ENCODE peak calls at places on chromosomes 6 and 20, in six cellular contexts. One of them, this sample, is unnamed.

GRCh38 chr6:133973109-133973971 is 20.3 kb downstream of the TBPL1 start:
- DNase-seq in GM12878: peak; percentile 28
- DNase-seq in uterus: no peak
- DNase-seq in IMR-90: peak; percentile 72
- DNase-seq in spleen: no peak
- DNase-seq in A549: peak; percentile 39
- DNase-seq in this sample: no peak

GRCh38 chr20:50189681-50190250 is 864 bp upstream of the CEBPB start:
- DNase-seq in GM12878: no peak
- DNase-seq in IMR-90: no peak
- DNase-seq in A549: no peak
- DNase-seq in spleen: peak; percentile 91
- DNase-seq in uterus: peak; percentile 67
- DNase-seq in this sample: no peak

GRCh38 chr6:51139841-51140462 is 321.3 kb downstream of the TFAP2B start:
- DNase-seq in GM12878: no peak
- DNase-seq in A549: no peak
- DNase-seq in uterus: no peak
- DNase-seq in spleen: no peak
- DNase-seq in IMR-90: no peak
- DNase-seq in this sample: no peak

GRCh38 chr6:1237636-1238035 is 74.3 kb upstream of the FOXQ1 start:
- DNase-seq in IMR-90: no peak
- DNase-seq in uterus: no peak
- DNase-seq in A549: no peak
- DNase-seq in spleen: no peak
- DNase-seq in GM12878: no peak
- DNase-seq in this sample: no peak

GRCh38 chr6:17478223-17478907 is 85.0 kb downstream of the CAP2 start:
- DNase-seq in uterus: no peak
- DNase-seq in GM12878: no peak
- DNase-seq in A549: no peak
- DNase-seq in IMR-90: no peak
- DNase-seq in spleen: no peak
- DNase-seq in this sample: no peak

GRCh38 chr6:158409451-158409850 is 97.2 kb downstream of the TULP4 start:
- DNase-seq in IMR-90: peak; percentile 75
- DNase-seq in uterus: no peak
- DNase-seq in A549: no peak
- DNase-seq in spleen: no peak
- DNase-seq in GM12878: no peak
- DNase-seq in this sample: no peak

GRCh38 chr6:170440437-170440836 is 112.7 kb downstream of the PSMB1 start:
- DNase-seq in A549: no peak
- DNase-seq in uterus: no peak
- DNase-seq in GM12878: no peak
- DNase-seq in IMR-90: no peak
- DNase-seq in spleen: peak; percentile 47
- DNase-seq in this sample: no peak

GRCh38 chr6:20708367-20709124 is 174.3 kb downstream of the CDKAL1 start:
- DNase-seq in GM12878: peak; percentile 59
- DNase-seq in A549: no peak
- DNase-seq in spleen: no peak
- DNase-seq in IMR-90: peak; percentile 31
- DNase-seq in uterus: no peak
- DNase-seq in this sample: no peak

GRCh38 chr20:57622579-57623381 is 2.6 kb upstream of the ZBP1 start:
- DNase-seq in spleen: peak; percentile 93
- DNase-seq in A549: peak; percentile 88
- DNase-seq in GM12878: no peak
- DNase-seq in IMR-90: peak; percentile 37
- DNase-seq in uterus: peak; percentile 37
- DNase-seq in this sample: no peak

DNA sequence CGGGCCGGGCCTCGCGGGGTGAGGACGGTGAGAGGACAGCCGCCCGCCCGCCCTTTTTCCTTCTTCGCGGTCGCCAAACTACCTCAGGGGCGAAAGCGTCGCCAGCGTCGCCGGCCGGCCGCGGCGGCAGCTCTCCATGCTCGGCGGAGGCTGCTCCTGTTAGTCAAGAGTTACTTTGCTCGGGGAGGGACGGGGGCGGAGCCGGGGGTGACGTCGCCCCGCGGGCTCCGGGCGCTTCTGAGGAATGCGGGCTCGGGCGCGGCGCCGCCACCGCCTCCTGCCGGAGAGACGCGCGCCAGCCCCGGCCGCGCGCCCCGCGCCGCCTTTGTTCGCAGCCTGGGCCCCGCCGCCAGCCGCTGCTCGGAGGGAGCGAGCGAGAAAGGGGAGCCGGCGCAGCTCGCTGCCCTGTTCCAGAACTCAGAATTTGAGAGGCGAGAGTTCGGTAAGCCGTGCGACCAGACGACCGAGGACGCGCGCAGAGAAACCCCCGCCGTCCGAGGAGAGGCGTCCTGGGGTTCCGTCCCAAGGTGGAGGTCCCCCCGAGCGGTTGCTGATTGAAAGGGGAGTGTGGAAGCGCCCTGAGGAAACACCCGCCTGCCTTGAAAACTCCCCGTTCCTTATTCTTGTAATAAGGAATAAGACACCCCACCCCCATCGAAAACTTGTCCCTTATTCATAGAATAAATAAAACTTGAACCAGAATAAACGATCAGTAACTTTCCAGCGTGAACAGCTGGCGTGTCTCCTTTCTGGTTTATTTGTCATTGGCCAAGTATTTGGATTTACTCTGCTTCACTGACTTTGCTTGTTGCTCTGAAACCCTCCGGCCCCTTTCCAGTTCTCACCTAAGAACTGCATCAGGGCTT is at the start of gene PTPRK:
- DNase-seq in uterus: peak; percentile 93
- DNase-seq in spleen: peak; percentile 93
- DNase-seq in A549: peak; percentile 50
- DNase-seq in IMR-90: peak; percentile 91
- DNase-seq in GM12878: no peak
- DNase-seq in this sample: peak; percentile 59
- TF ChIP-seq POLR2A in uterus: peak; percentile 96
- TF ChIP-seq POLR2A in spleen: no peak
- TF ChIP-seq POLR2A in A549: peak; percentile 81
- TF ChIP-seq POLR2A in IMR-90: peak; percentile 90
- TF ChIP-seq POLR2A in GM12878: no peak
- TF ChIP-seq POLR2A in this sample: no peak

GRCh38 chr6:166625356-166625755 is 1.7 kb downstream of the RPS6KA2 start:
- DNase-seq in uterus: no peak
- DNase-seq in A549: no peak
- DNase-seq in IMR-90: peak; percentile 74
- DNase-seq in spleen: no peak
- DNase-seq in GM12878: no peak
- DNase-seq in this sample: no peak
- TF ChIP-seq POLR2A in uterus: no peak
- TF ChIP-seq POLR2A in A549: no peak
- TF ChIP-seq POLR2A in IMR-90: no peak
- TF ChIP-seq POLR2A in spleen: no peak
- TF ChIP-seq POLR2A in GM12878: no peak
- TF ChIP-seq POLR2A in this sample: no peak

GRCh38 chr6:73452107-73452461 is at the start of gene CGAS:
- DNase-seq in uterus: peak; percentile 57
- DNase-seq in IMR-90: peak; percentile 62
- DNase-seq in GM12878: no peak
- DNase-seq in spleen: peak; percentile 96
- DNase-seq in A549: peak; percentile 35
- DNase-seq in this sample: peak; percentile 48
- TF ChIP-seq POLR2A in uterus: no peak
- TF ChIP-seq POLR2A in IMR-90: no peak
- TF ChIP-seq POLR2A in GM12878: peak; percentile 72
- TF ChIP-seq POLR2A in spleen: no peak
- TF ChIP-seq POLR2A in A549: peak; percentile 61
- TF ChIP-seq POLR2A in this sample: peak; percentile 60

GRCh38 chr6:5624256-5624655 is 362.9 kb downstream of the FARS2 start:
- DNase-seq in IMR-90: no peak
- DNase-seq in uterus: no peak
- DNase-seq in spleen: no peak
- DNase-seq in A549: no peak
- DNase-seq in GM12878: no peak
- DNase-seq in this sample: no peak

GRCh38 chr6:5630636-5631035 is 369.3 kb downstream of the FARS2 start:
- DNase-seq in spleen: no peak
- DNase-seq in A549: no peak
- DNase-seq in IMR-90: no peak
- DNase-seq in GM12878: no peak
- DNase-seq in uterus: no peak
- DNase-seq in this sample: no peak

GRCh38 chr6:5623769-5624168 is 362.5 kb downstream of the FARS2 start:
- DNase-seq in uterus: no peak
- DNase-seq in IMR-90: no peak
- DNase-seq in GM12878: no peak
- DNase-seq in A549: no peak
- DNase-seq in spleen: no peak
- DNase-seq in this sample: no peak

GRCh38 chr6:5622276-5623005 is 361.1 kb downstream of the FARS2 start:
- DNase-seq in IMR-90: no peak
- DNase-seq in A549: no peak
- DNase-seq in uterus: no peak
- DNase-seq in spleen: no peak
- DNase-seq in GM12878: no peak
- DNase-seq in this sample: no peak

DNA sequence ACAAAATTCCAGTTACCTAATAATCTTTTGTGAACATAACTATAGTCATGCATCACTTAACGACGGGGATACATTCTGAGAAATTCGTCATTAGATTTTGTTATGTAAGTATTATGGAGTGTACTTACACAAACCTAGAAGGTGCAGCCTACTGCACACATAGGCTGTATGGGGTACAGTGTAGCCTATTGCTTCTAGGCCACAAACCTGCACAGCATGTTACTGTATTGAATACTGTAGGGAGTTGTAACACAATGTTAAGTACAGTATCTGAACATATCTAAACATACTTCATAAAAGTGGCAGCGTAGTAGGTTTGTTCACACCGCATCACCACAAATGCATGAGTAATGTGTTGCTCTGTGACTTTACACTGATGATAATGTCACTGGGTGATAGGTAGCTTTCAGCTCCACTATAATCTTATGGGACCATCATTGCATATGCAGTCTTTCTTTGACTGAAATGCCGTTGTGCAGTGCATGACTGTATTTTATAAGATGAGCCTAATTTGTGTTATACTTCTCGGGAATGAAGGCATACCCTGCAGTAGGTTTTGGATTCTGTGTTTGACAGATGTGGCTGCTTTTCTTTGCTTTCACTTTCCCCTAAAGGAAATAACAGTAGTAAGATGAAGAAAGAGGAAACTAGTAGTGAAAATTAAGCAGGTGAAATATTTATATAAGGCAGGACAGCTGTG is 365.6 kb downstream of the FARS2 start:
- DNase-seq in uterus: no peak
- DNase-seq in GM12878: peak; percentile 27
- DNase-seq in IMR-90: no peak
- DNase-seq in A549: no peak
- DNase-seq in spleen: no peak
- DNase-seq in this sample: peak; percentile 20
- TF ChIP-seq POLR2A in uterus: no peak
- TF ChIP-seq POLR2A in GM12878: no peak
- TF ChIP-seq POLR2A in IMR-90: no peak
- TF ChIP-seq POLR2A in A549: no peak
- TF ChIP-seq POLR2A in spleen: no peak
- TF ChIP-seq POLR2A in this sample: no peak

DNA sequence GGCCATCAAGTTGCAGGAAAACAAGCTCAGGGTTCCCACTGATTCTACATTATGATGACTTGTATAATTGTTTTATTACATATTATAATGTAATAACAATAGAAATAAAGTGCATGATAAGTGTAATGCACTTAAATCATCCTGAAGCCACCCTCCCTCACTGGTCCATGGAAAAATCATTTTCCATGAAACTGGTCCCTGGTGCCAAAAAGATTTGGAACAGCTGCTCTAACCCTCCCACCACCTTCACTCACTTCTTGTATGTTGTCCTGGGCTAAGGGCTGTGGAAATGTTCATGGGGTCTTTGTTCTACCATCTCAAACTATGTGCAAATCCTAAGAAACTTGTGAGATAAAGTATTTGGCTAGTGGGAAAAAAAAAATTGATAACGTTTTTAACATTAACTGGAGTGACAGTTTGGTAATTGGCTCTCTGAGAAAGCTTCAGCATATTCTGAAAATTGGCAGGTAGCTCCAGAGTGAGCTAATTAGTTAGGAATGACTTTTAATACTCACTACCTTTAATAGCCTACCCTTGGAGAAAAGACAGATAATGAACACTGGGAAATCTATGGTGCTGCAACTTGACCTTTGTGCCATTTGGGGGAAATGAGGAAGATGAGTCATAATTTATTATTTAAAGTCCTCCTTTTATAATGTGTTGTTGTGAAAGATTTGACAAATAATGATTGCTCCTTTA is 134.0 kb downstream of the LRRC1 start:
- DNase-seq in GM12878: no peak
- DNase-seq in uterus: no peak
- DNase-seq in A549: no peak
- DNase-seq in spleen: no peak
- DNase-seq in IMR-90: peak; percentile 25
- DNase-seq in this sample: no peak
- TF ChIP-seq POLR2A in GM12878: no peak
- TF ChIP-seq POLR2A in uterus: no peak
- TF ChIP-seq POLR2A in A549: no peak
- TF ChIP-seq POLR2A in spleen: no peak
- TF ChIP-seq POLR2A in IMR-90: no peak
- TF ChIP-seq POLR2A in this sample: no peak

GRCh38 chr6:80366721-80367120 is 260.2 kb downstream of the BCKDHB start:
- DNase-seq in spleen: no peak
- DNase-seq in GM12878: no peak
- DNase-seq in uterus: no peak
- DNase-seq in A549: no peak
- DNase-seq in IMR-90: peak; percentile 77
- DNase-seq in this sample: no peak

GRCh38 chr6:80357674-80358073 is 251.2 kb downstream of the BCKDHB start:
- DNase-seq in spleen: no peak
- DNase-seq in uterus: no peak
- DNase-seq in A549: no peak
- DNase-seq in GM12878: no peak
- DNase-seq in IMR-90: no peak
- DNase-seq in this sample: no peak

GRCh38 chr6:80364206-80364605 is 257.7 kb downstream of the BCKDHB start:
- DNase-seq in IMR-90: no peak
- DNase-seq in GM12878: no peak
- DNase-seq in spleen: no peak
- DNase-seq in A549: no peak
- DNase-seq in uterus: no peak
- DNase-seq in this sample: no peak

GRCh38 chr6:80363501-80363900 is 257.0 kb downstream of the BCKDHB start:
- DNase-seq in IMR-90: peak; percentile 25
- DNase-seq in A549: no peak
- DNase-seq in spleen: no peak
- DNase-seq in uterus: no peak
- DNase-seq in GM12878: no peak
- DNase-seq in this sample: no peak
- TF ChIP-seq POLR2A in IMR-90: no peak
- TF ChIP-seq POLR2A in A549: no peak
- TF ChIP-seq POLR2A in spleen: no peak
- TF ChIP-seq POLR2A in uterus: no peak
- TF ChIP-seq POLR2A in GM12878: no peak
- TF ChIP-seq POLR2A in this sample: no peak

GRCh38 chr6:35017461-35018183 is 123.5 kb downstream of the TCP11 start:
- DNase-seq in GM12878: no peak
- DNase-seq in A549: no peak
- DNase-seq in uterus: peak; percentile 70
- DNase-seq in spleen: no peak
- DNase-seq in IMR-90: no peak
- DNase-seq in this sample: no peak
- TF ChIP-seq POLR2A in GM12878: no peak
- TF ChIP-seq POLR2A in A549: no peak
- TF ChIP-seq POLR2A in uterus: peak; percentile 30
- TF ChIP-seq POLR2A in spleen: no peak
- TF ChIP-seq POLR2A in IMR-90: no peak
- TF ChIP-seq POLR2A in this sample: no peak